ENCODE peak calls at places on chromosome 15, in ten cellular contexts. One of them, this sample, is unnamed.

GRCh38 chr15:51348688-51349087 is 7.2 kb downstream of the GLDN start:
- DNase-seq in activated CD4-positive, alpha-beta memory T cell treated with anti-CD3 and anti-CD28 coated beads for 36 hours: no peak
- DNase-seq in iris pigment epithelial cell: no peak
- DNase-seq in activated T-helper 9 cell treated with anti-CD3 and anti-CD28 coated beads, Interleukin-2, amount 50 U/mL, for 16 hours: no peak
- DNase-seq in WERI-Rb-1: no peak
- DNase-seq in tibial artery: no peak
- DNase-seq in hepatic stellate cell: no peak
- DNase-seq in RWPE2: no peak
- DNase-seq in GM23248: no peak
- DNase-seq in HAP-1: no peak
- DNase-seq in this sample: no peak

GRCh38 chr15:85788796-85789495 is 5.8 kb downstream of the KLHL25 start:
- DNase-seq in activated T-helper 9 cell treated with anti-CD3 and anti-CD28 coated beads, Interleukin-2, amount 50 U/mL, for 16 hours: no peak
- DNase-seq in iris pigment epithelial cell: no peak
- DNase-seq in hepatic stellate cell: no peak
- DNase-seq in RWPE2: no peak
- DNase-seq in activated CD4-positive, alpha-beta memory T cell treated with anti-CD3 and anti-CD28 coated beads for 36 hours: no peak
- DNase-seq in GM23248: no peak
- DNase-seq in HAP-1: no peak
- DNase-seq in WERI-Rb-1: no peak
- DNase-seq in tibial artery: no peak
- DNase-seq in this sample: no peak

GRCh38 chr15:74502301-74502700 is 38.7 kb upstream of the ARID3B start:
- DNase-seq in tibial artery: no peak
- DNase-seq in hepatic stellate cell: no peak
- DNase-seq in iris pigment epithelial cell: no peak
- DNase-seq in RWPE2: no peak
- DNase-seq in activated CD4-positive, alpha-beta memory T cell treated with anti-CD3 and anti-CD28 coated beads for 36 hours: no peak
- DNase-seq in GM23248: no peak
- DNase-seq in activated T-helper 9 cell treated with anti-CD3 and anti-CD28 coated beads, Interleukin-2, amount 50 U/mL, for 16 hours: no peak
- DNase-seq in HAP-1: no peak
- DNase-seq in WERI-Rb-1: no peak
- DNase-seq in this sample: no peak

GRCh38 chr15:63599401-63600000 is 2.3 kb downstream of the FBXL22 start:
- DNase-seq in hepatic stellate cell: no peak
- DNase-seq in activated T-helper 9 cell treated with anti-CD3 and anti-CD28 coated beads, Interleukin-2, amount 50 U/mL, for 16 hours: peak; percentile 11
- DNase-seq in WERI-Rb-1: peak; percentile 61
- DNase-seq in GM23248: peak; percentile 85
- DNase-seq in tibial artery: peak; percentile 70
- DNase-seq in iris pigment epithelial cell: no peak
- DNase-seq in activated CD4-positive, alpha-beta memory T cell treated with anti-CD3 and anti-CD28 coated beads for 36 hours: peak; percentile 67
- DNase-seq in RWPE2: no peak
- DNase-seq in HAP-1: peak; percentile 57
- DNase-seq in this sample: no peak

GRCh38 chr15:71329041-71329440 is 213.8 kb downstream of the THSD4 start:
- DNase-seq in activated CD4-positive, alpha-beta memory T cell treated with anti-CD3 and anti-CD28 coated beads for 36 hours: no peak
- DNase-seq in activated T-helper 9 cell treated with anti-CD3 and anti-CD28 coated beads, Interleukin-2, amount 50 U/mL, for 16 hours: no peak
- DNase-seq in HAP-1: no peak
- DNase-seq in RWPE2: no peak
- DNase-seq in WERI-Rb-1: no peak
- DNase-seq in GM23248: no peak
- DNase-seq in iris pigment epithelial cell: peak; percentile 53
- DNase-seq in tibial artery: peak; percentile 31
- DNase-seq in hepatic stellate cell: peak; percentile 50
- DNase-seq in this sample: no peak

GRCh38 chr15:64825081-64825430 is 391 bp downstream of the PIF1 start:
- DNase-seq in iris pigment epithelial cell: peak; percentile 19
- DNase-seq in HAP-1: no peak
- DNase-seq in hepatic stellate cell: no peak
- DNase-seq in RWPE2: no peak
- DNase-seq in WERI-Rb-1: no peak
- DNase-seq in tibial artery: no peak
- DNase-seq in activated T-helper 9 cell treated with anti-CD3 and anti-CD28 coated beads, Interleukin-2, amount 50 U/mL, for 16 hours: no peak
- DNase-seq in activated CD4-positive, alpha-beta memory T cell treated with anti-CD3 and anti-CD28 coated beads for 36 hours: no peak
- DNase-seq in GM23248: peak; percentile 40
- DNase-seq in this sample: no peak

GRCh38 chr15:82832601-82833209 is 23.3 kb downstream of the WHAMM start:
- DNase-seq in iris pigment epithelial cell: peak; percentile 90
- DNase-seq in HAP-1: peak; percentile 51
- DNase-seq in GM23248: peak; percentile 95
- DNase-seq in RWPE2: peak; percentile 88
- DNase-seq in hepatic stellate cell: peak; percentile 85
- DNase-seq in tibial artery: no peak
- DNase-seq in activated CD4-positive, alpha-beta memory T cell treated with anti-CD3 and anti-CD28 coated beads for 36 hours: peak; percentile 67
- DNase-seq in WERI-Rb-1: no peak
- DNase-seq in activated T-helper 9 cell treated with anti-CD3 and anti-CD28 coated beads, Interleukin-2, amount 50 U/mL, for 16 hours: peak; percentile 11
- DNase-seq in this sample: no peak

GRCh38 chr15:34493001-34493400 is 55.4 kb upstream of the GOLGA8A start:
- DNase-seq in tibial artery: no peak
- DNase-seq in WERI-Rb-1: no peak
- DNase-seq in GM23248: no peak
- DNase-seq in HAP-1: no peak
- DNase-seq in hepatic stellate cell: no peak
- DNase-seq in activated T-helper 9 cell treated with anti-CD3 and anti-CD28 coated beads, Interleukin-2, amount 50 U/mL, for 16 hours: no peak
- DNase-seq in iris pigment epithelial cell: no peak
- DNase-seq in activated CD4-positive, alpha-beta memory T cell treated with anti-CD3 and anti-CD28 coated beads for 36 hours: no peak
- DNase-seq in RWPE2: no peak
- DNase-seq in this sample: no peak

GRCh38 chr15:56887782-56888127 is 30.7 kb upstream of the TCF12 start:
- DNase-seq in WERI-Rb-1: no peak
- DNase-seq in activated CD4-positive, alpha-beta memory T cell treated with anti-CD3 and anti-CD28 coated beads for 36 hours: no peak
- DNase-seq in HAP-1: no peak
- DNase-seq in RWPE2: no peak
- DNase-seq in tibial artery: no peak
- DNase-seq in iris pigment epithelial cell: no peak
- DNase-seq in hepatic stellate cell: no peak
- DNase-seq in activated T-helper 9 cell treated with anti-CD3 and anti-CD28 coated beads, Interleukin-2, amount 50 U/mL, for 16 hours: no peak
- DNase-seq in GM23248: no peak
- DNase-seq in this sample: no peak

GRCh38 chr15:67382723-67383122 is 128.1 kb downstream of the IQCH start:
- DNase-seq in HAP-1: no peak
- DNase-seq in activated CD4-positive, alpha-beta memory T cell treated with anti-CD3 and anti-CD28 coated beads for 36 hours: no peak
- DNase-seq in tibial artery: no peak
- DNase-seq in GM23248: no peak
- DNase-seq in hepatic stellate cell: no peak
- DNase-seq in activated T-helper 9 cell treated with anti-CD3 and anti-CD28 coated beads, Interleukin-2, amount 50 U/mL, for 16 hours: no peak
- DNase-seq in iris pigment epithelial cell: no peak
- DNase-seq in RWPE2: no peak
- DNase-seq in WERI-Rb-1: no peak
- DNase-seq in this sample: no peak

GRCh38 chr15:71653986-71654713 is 156.2 kb upstream of the NR2E3 start:
- DNase-seq in hepatic stellate cell: no peak
- DNase-seq in HAP-1: no peak
- DNase-seq in WERI-Rb-1: no peak
- DNase-seq in iris pigment epithelial cell: no peak
- DNase-seq in activated T-helper 9 cell treated with anti-CD3 and anti-CD28 coated beads, Interleukin-2, amount 50 U/mL, for 16 hours: no peak
- DNase-seq in tibial artery: no peak
- DNase-seq in GM23248: no peak
- DNase-seq in RWPE2: no peak
- DNase-seq in activated CD4-positive, alpha-beta memory T cell treated with anti-CD3 and anti-CD28 coated beads for 36 hours: no peak
- DNase-seq in this sample: no peak

GRCh38 chr15:76162784-76163428 is 103.1 kb downstream of the TMEM266 start:
- DNase-seq in hepatic stellate cell: no peak
- DNase-seq in GM23248: no peak
- DNase-seq in activated CD4-positive, alpha-beta memory T cell treated with anti-CD3 and anti-CD28 coated beads for 36 hours: no peak
- DNase-seq in RWPE2: no peak
- DNase-seq in activated T-helper 9 cell treated with anti-CD3 and anti-CD28 coated beads, Interleukin-2, amount 50 U/mL, for 16 hours: no peak
- DNase-seq in tibial artery: no peak
- DNase-seq in WERI-Rb-1: no peak
- DNase-seq in HAP-1: no peak
- DNase-seq in iris pigment epithelial cell: no peak
- DNase-seq in this sample: no peak

GRCh38 chr15:27906802-27907201 is 192.3 kb downstream of the OCA2 start:
- DNase-seq in activated T-helper 9 cell treated with anti-CD3 and anti-CD28 coated beads, Interleukin-2, amount 50 U/mL, for 16 hours: no peak
- DNase-seq in tibial artery: no peak
- DNase-seq in iris pigment epithelial cell: no peak
- DNase-seq in activated CD4-positive, alpha-beta memory T cell treated with anti-CD3 and anti-CD28 coated beads for 36 hours: no peak
- DNase-seq in hepatic stellate cell: no peak
- DNase-seq in HAP-1: no peak
- DNase-seq in WERI-Rb-1: no peak
- DNase-seq in GM23248: no peak
- DNase-seq in RWPE2: no peak
- DNase-seq in this sample: no peak

GRCh38 chr15:23497710-23498111 is 50.7 kb upstream of the GOLGA6L2 start:
- DNase-seq in GM23248: peak; percentile 49
- DNase-seq in activated CD4-positive, alpha-beta memory T cell treated with anti-CD3 and anti-CD28 coated beads for 36 hours: no peak
- DNase-seq in hepatic stellate cell: no peak
- DNase-seq in HAP-1: no peak
- DNase-seq in iris pigment epithelial cell: peak; percentile 26
- DNase-seq in tibial artery: no peak
- DNase-seq in WERI-Rb-1: peak; percentile 15
- DNase-seq in RWPE2: no peak
- DNase-seq in activated T-helper 9 cell treated with anti-CD3 and anti-CD28 coated beads, Interleukin-2, amount 50 U/mL, for 16 hours: no peak
- DNase-seq in this sample: no peak

GRCh38 chr15:50764331-50765201 is 940 bp downstream of the SPPL2A start:
- DNase-seq in hepatic stellate cell: no peak
- DNase-seq in GM23248: peak; percentile 50
- DNase-seq in activated T-helper 9 cell treated with anti-CD3 and anti-CD28 coated beads, Interleukin-2, amount 50 U/mL, for 16 hours: peak; percentile 13
- DNase-seq in activated CD4-positive, alpha-beta memory T cell treated with anti-CD3 and anti-CD28 coated beads for 36 hours: peak; percentile 57
- DNase-seq in WERI-Rb-1: no peak
- DNase-seq in RWPE2: no peak
- DNase-seq in tibial artery: no peak
- DNase-seq in iris pigment epithelial cell: peak; percentile 35
- DNase-seq in HAP-1: no peak
- DNase-seq in this sample: no peak

GRCh38 chr15:66876423-66876730 is 174.3 kb downstream of the SMAD6 start:
- DNase-seq in iris pigment epithelial cell: no peak
- DNase-seq in tibial artery: no peak
- DNase-seq in activated T-helper 9 cell treated with anti-CD3 and anti-CD28 coated beads, Interleukin-2, amount 50 U/mL, for 16 hours: no peak
- DNase-seq in hepatic stellate cell: no peak
- DNase-seq in RWPE2: no peak
- DNase-seq in WERI-Rb-1: no peak
- DNase-seq in HAP-1: peak; percentile 57
- DNase-seq in GM23248: no peak
- DNase-seq in activated CD4-positive, alpha-beta memory T cell treated with anti-CD3 and anti-CD28 coated beads for 36 hours: no peak
- DNase-seq in this sample: no peak

GRCh38 chr15:83694030-83694429 is 40.1 kb downstream of the ADAMTSL3 start:
- DNase-seq in iris pigment epithelial cell: peak; percentile 81
- DNase-seq in WERI-Rb-1: no peak
- DNase-seq in GM23248: no peak
- DNase-seq in RWPE2: no peak
- DNase-seq in tibial artery: no peak
- DNase-seq in activated T-helper 9 cell treated with anti-CD3 and anti-CD28 coated beads, Interleukin-2, amount 50 U/mL, for 16 hours: no peak
- DNase-seq in activated CD4-positive, alpha-beta memory T cell treated with anti-CD3 and anti-CD28 coated beads for 36 hours: no peak
- DNase-seq in hepatic stellate cell: no peak
- DNase-seq in HAP-1: no peak
- DNase-seq in this sample: no peak

GRCh38 chr15:44325568-44325967 is 37.0 kb downstream of the GOLM2 start:
- DNase-seq in tibial artery: no peak
- DNase-seq in iris pigment epithelial cell: no peak
- DNase-seq in WERI-Rb-1: no peak
- DNase-seq in HAP-1: no peak
- DNase-seq in activated T-helper 9 cell treated with anti-CD3 and anti-CD28 coated beads, Interleukin-2, amount 50 U/mL, for 16 hours: no peak
- DNase-seq in RWPE2: no peak
- DNase-seq in hepatic stellate cell: no peak
- DNase-seq in activated CD4-positive, alpha-beta memory T cell treated with anti-CD3 and anti-CD28 coated beads for 36 hours: no peak
- DNase-seq in GM23248: no peak
- DNase-seq in this sample: no peak

GRCh38 chr15:66472176-66472999 is 25.2 kb downstream of the SNAPC5 start:
- DNase-seq in WERI-Rb-1: no peak
- DNase-seq in iris pigment epithelial cell: peak; percentile 36
- DNase-seq in RWPE2: peak; percentile 49
- DNase-seq in GM23248: peak; percentile 43
- DNase-seq in activated CD4-positive, alpha-beta memory T cell treated with anti-CD3 and anti-CD28 coated beads for 36 hours: peak; percentile 67
- DNase-seq in HAP-1: no peak
- DNase-seq in hepatic stellate cell: no peak
- DNase-seq in tibial artery: no peak
- DNase-seq in activated T-helper 9 cell treated with anti-CD3 and anti-CD28 coated beads, Interleukin-2, amount 50 U/mL, for 16 hours: no peak
- DNase-seq in this sample: no peak